ENCODE peak calls at places on chromosome 3, in eight cellular contexts. One of them, this sample, is unnamed.

GRCh38 chr3:72344256-72345046 is 503.8 kb downstream of the SHQ1 start:
- DNase-seq in AG08395: no peak
- DNase-seq in MV-4-11: peak
- DNase-seq in colonic mucosa: no peak
- DNase-seq in HEK293T: no peak
- DNase-seq in fibroblast of pulmonary artery: no peak
- DNase-seq in KG1: no peak
- DNase-seq in T-helper 9 cell: no peak
- DNase-seq in this sample: no peak

GRCh38 chr3:119595639-119596329 is 1.9 kb upstream of the PLA1A start:
- DNase-seq in AG08395: no peak
- DNase-seq in MV-4-11: no peak
- DNase-seq in colonic mucosa: no peak
- DNase-seq in HEK293T: no peak
- DNase-seq in fibroblast of pulmonary artery: no peak
- DNase-seq in KG1: no peak
- DNase-seq in T-helper 9 cell: no peak
- DNase-seq in this sample: no peak

GRCh38 chr3:173770011-173770410 is 372.5 kb downstream of the NLGN1 start:
- DNase-seq in AG08395: peak
- DNase-seq in MV-4-11: no peak
- DNase-seq in colonic mucosa: no peak
- DNase-seq in HEK293T: no peak
- DNase-seq in fibroblast of pulmonary artery: no peak
- DNase-seq in KG1: no peak
- DNase-seq in T-helper 9 cell: no peak
- DNase-seq in this sample: no peak

GRCh38 chr3:38108649-38109579 is 28.0 kb downstream of the ACAA1 start:
- DNase-seq in AG08395: no peak
- DNase-seq in MV-4-11: peak
- DNase-seq in colonic mucosa: no peak
- DNase-seq in HEK293T: no peak
- DNase-seq in fibroblast of pulmonary artery: no peak
- DNase-seq in KG1: no peak
- DNase-seq in T-helper 9 cell: no peak
- DNase-seq in this sample: no peak

GRCh38 chr3:158434412-158435038 is 136.5 kb upstream of the MLF1 start:
- DNase-seq in AG08395: peak
- DNase-seq in MV-4-11: peak
- DNase-seq in colonic mucosa: peak
- DNase-seq in HEK293T: peak
- DNase-seq in fibroblast of pulmonary artery: peak
- DNase-seq in KG1: peak
- DNase-seq in T-helper 9 cell: no peak
- DNase-seq in this sample: peak

GRCh38 chr3:42210731-42211130 is 55.3 kb downstream of the CCK start:
- DNase-seq in AG08395: no peak
- DNase-seq in MV-4-11: no peak
- DNase-seq in colonic mucosa: no peak
- DNase-seq in HEK293T: no peak
- DNase-seq in fibroblast of pulmonary artery: no peak
- DNase-seq in KG1: no peak
- DNase-seq in T-helper 9 cell: no peak
- DNase-seq in this sample: no peak

GRCh38 chr3:79233431-79234060 is 534.3 kb downstream of the ROBO1 start:
- DNase-seq in AG08395: no peak
- DNase-seq in MV-4-11: no peak
- DNase-seq in colonic mucosa: no peak
- DNase-seq in HEK293T: no peak
- DNase-seq in fibroblast of pulmonary artery: peak
- DNase-seq in KG1: no peak
- DNase-seq in T-helper 9 cell: no peak
- DNase-seq in this sample: no peak

GRCh38 chr3:67947808-67948508 is 293.5 kb upstream of the SUCLG2 start:
- DNase-seq in AG08395: no peak
- DNase-seq in MV-4-11: no peak
- DNase-seq in colonic mucosa: no peak
- DNase-seq in HEK293T: no peak
- DNase-seq in fibroblast of pulmonary artery: no peak
- DNase-seq in KG1: no peak
- DNase-seq in T-helper 9 cell: peak
- DNase-seq in this sample: peak

GRCh38 chr3:105449393-105449792 is 82.7 kb downstream of the ALCAM start:
- DNase-seq in AG08395: no peak
- DNase-seq in MV-4-11: no peak
- DNase-seq in colonic mucosa: no peak
- DNase-seq in HEK293T: no peak
- DNase-seq in fibroblast of pulmonary artery: no peak
- DNase-seq in KG1: no peak
- DNase-seq in T-helper 9 cell: no peak
- DNase-seq in this sample: no peak

This sample was measured in PC-9.